ENCODE peak calls at places on chromosomes 7 and 10, in eight cellular contexts. S is BE2C, E is cardiac fibroblast, N is DND-41, Y is A549, V is bronchial epithelial cell, C is heart left ventricle, D is choroid plexus epithelial cell. T is an unnamed sample.
A peak's percentile ranks its signal among the peaks of the same experiment; 100 is the strongest.

GRCh38 chr7:75565129-75565528 is 73.0 kb downstream of the SPDYE5 start:
- DNase-seq in S (no peak), E (peak; percentile 92), D (peak; percentile 96), C (peak; percentile 71), N (no peak), Y (no peak), V (peak; percentile 89), T (no peak)

GRCh38 chr10:23461557-23461956 is 22.7 kb downstream of the OTUD1 start:
- DNase-seq in C (no peak), D (no peak), S (no peak), V (no peak), E (no peak), Y (no peak), N (no peak), T (no peak)

GRCh38 chr7:44631458-44632115 is 25.2 kb downstream of the OGDH start:
- DNase-seq in S (no peak), E (no peak), D (peak; percentile 73), Y (no peak), V (no peak), C (no peak), N (no peak), T (no peak)

GRCh38 chr7:150340024-150340749 is 1.2 kb downstream of the RARRES2 start:
- DNase-seq in N (no peak), S (no peak), E (peak; percentile 31), D (peak; percentile 37), V (no peak), C (no peak), Y (no peak), T (no peak)

GRCh38 chr7:26664735-26665420 is 199.5 kb downstream of the SKAP2 start:
- DNase-seq in C (no peak), E (peak; percentile 5), S (no peak), N (peak; percentile 78), V (peak; percentile 39), D (peak; percentile 32), Y (no peak), T (peak; percentile 37)

GRCh38 chr7:50497068-50497642 is 47.0 kb upstream of the FIGNL1 start:
- DNase-seq in D (peak; percentile 62), C (no peak), V (peak; percentile 35), S (peak; percentile 84), E (peak; percentile 66), N (no peak), Y (no peak), T (no peak)

GRCh38 chr7:130904792-130905191 is 170.8 kb upstream of the KLF14 start:
- DNase-seq in C (no peak), S (no peak), N (no peak), Y (no peak), V (no peak), E (no peak), D (no peak), T (no peak)

GRCh38 chr10:132613566-132614348 is 76.2 kb downstream of the INPP5A start:
- DNase-seq in S (no peak), Y (no peak), N (no peak), E (no peak), D (no peak), V (no peak), C (no peak), T (no peak)

GRCh38 chr10:1213707-1214675 is 157.8 kb downstream of the WDR37 start:
- DNase-seq in D (no peak), N (no peak), V (no peak), S (no peak), Y (no peak), C (no peak), E (no peak), T (no peak)

GRCh38 chr7:141701489-141702046 is 398 bp downstream of the DENND11 start:
- DNase-seq in C (peak; percentile 50), V (no peak), D (peak; percentile 16), N (peak; percentile 82), Y (peak; percentile 35), E (no peak), S (peak; percentile 64), T (peak; percentile 80)

GRCh38 chr7:54664235-54665228 is 94.5 kb downstream of the SEC61G start:
- DNase-seq in C (peak; percentile 11), Y (peak; percentile 67), D (peak; percentile 9), V (peak; percentile 58), S (peak; percentile 88), N (no peak), E (peak; percentile 39), T (peak; percentile 32)

GRCh38 chr10:11110499-11110898 is 92.8 kb downstream of the CELF2 start:
- DNase-seq in D (no peak), N (no peak), V (no peak), E (no peak), C (no peak), Y (no peak), S (no peak), T (no peak)

GRCh38 chr7:152870106-152870693 is 110.6 kb downstream of the ACTR3B start:
- DNase-seq in S (no peak), Y (no peak), E (no peak), C (no peak), D (no peak), V (no peak), N (no peak), T (no peak)

GRCh38 chr10:19432000-19432399 is 383.4 kb downstream of the MALRD1 start:
- DNase-seq in E (peak; percentile 62), S (no peak), V (peak; percentile 69), C (no peak), N (no peak), D (no peak), Y (no peak), T (no peak)

GRCh38 chr7:134690614-134691504 is 44.2 kb downstream of the BPGM start:
- DNase-seq in D (peak; percentile 50), E (peak; percentile 27), Y (no peak), V (no peak), C (no peak), S (no peak), N (no peak), T (no peak)

GRCh38 chr7:24395512-24395911 is 111.5 kb downstream of the NPY start:
- DNase-seq in V (no peak), E (no peak), S (no peak), D (peak; percentile 14), N (no peak), C (no peak), Y (no peak), T (no peak)

GRCh38 chr7:21128418-21128817 is 299.5 kb upstream of the SP4 start:
- DNase-seq in N (no peak), S (no peak), Y (no peak), V (peak; percentile 33), C (no peak), D (no peak), E (no peak), T (no peak)

GRCh38 chr10:50990568-50991495 is 83.5 kb upstream of the PRKG1 start:
- DNase-seq in S (no peak), E (peak; percentile 92), V (peak; percentile 71), N (no peak), C (peak; percentile 54), Y (peak; percentile 14), D (peak; percentile 94), T (no peak)

GRCh38 chr7:139041378-139042053 is 5.7 kb upstream of the ZC3HAV1L start:
- DNase-seq in V (no peak), C (no peak), E (no peak), S (no peak), Y (no peak), D (no peak), N (no peak), T (no peak)

GRCh38 chr7:80207501-80207900 is 72.9 kb downstream of the GNAI1 start:
- DNase-seq in S (no peak), C (no peak), E (peak; percentile 34), Y (no peak), N (no peak), D (no peak), V (no peak), T (no peak)

DNA sequence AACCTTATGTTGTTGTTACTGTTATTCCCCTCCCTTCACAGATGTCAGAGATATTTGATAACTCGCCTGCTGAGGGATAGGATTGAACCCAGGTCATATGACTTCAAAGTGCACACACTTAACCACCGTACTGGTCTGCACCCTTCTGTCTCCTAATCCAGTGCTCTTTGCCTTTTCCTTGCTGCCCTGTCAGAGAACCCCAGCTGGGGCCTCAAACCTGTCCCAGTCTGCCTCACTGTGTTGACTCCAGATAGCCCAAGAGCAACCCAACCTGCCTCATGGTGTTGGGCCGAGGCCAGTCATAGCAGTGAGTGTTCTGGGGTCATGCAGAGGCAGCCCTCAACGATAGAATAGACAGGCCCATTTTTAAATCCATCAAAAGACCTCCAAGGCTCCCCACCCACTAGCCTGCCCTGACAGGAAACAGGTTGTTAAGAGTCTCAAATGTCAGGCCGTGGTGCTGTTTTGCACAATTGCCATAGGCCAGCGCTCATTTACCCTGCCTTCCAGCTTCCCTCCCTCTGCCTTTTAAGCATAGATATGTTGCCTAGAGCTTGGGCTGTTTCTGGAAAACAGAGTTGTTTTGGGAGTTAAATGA is 37.0 kb upstream of the PDCD4 start:
- DNase-seq in S (no peak), V (peak; percentile 76), C (peak; percentile 58), Y (no peak), D (peak; percentile 77), N (peak; percentile 25), E (no peak), T (no peak)
- H3K4me3 ChIP-seq in S (no peak overlapping the region), V (no peak overlapping the region), C (no peak overlapping the region), Y (no peak overlapping the region), D (no peak overlapping the region), N (no peak overlapping the region), E (no peak overlapping the region), T (no peak overlapping the region)

GRCh38 chr7:73650524-73650923 is 17.1 kb upstream of the VPS37D start:
- DNase-seq in S (no peak), E (no peak), V (no peak), D (no peak), Y (no peak), C (no peak), N (no peak), T (no peak)
- TF ChIP-seq CTCF in S (no peak), E (no peak), V (no peak), D (no peak), Y (no peak), C (no peak), N (no peak), T (no peak)

DNA sequence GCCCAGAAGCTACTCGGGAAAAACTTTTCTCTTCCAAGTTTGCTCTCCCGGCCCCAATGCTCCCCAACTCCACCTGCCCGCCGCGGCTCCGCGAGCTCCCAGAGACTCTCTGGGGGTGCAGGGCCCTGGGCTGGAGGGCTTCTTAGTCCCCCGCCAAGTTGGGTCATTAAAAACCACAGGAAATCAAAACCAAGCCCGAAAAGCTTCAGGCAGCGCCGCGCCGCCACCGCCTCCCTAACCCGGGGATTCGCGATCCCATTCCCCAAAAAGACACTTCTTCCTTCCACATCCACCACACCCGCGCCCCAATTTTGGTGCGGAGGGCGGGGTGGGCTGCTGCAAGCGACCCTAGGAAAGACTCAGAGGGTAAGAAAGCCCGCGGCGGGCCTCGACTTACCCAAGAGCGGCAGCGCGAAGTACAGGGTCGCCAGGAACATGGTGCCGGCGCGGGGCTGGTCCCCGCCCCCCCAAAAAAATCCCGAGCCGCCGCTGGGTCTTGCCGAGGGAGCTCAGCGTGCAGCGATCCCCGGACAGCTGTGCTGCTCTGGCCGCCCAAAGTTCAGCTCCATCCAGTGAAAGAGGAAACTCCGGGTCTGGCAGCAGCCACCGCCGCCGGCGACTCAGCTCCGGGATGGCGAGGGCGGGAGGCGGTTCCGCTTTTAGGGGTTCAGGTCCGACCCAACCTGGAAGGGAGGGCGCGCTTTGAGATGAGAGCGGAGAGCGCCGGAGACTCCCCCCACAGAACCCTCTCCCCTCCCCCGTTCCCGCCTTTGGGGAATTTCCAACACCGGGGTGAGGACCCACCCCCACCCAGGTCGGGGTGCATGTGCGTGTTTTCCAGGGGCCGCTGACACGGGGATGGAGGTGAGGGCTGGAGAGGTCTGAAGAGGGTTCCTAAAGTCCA is 1.2 kb downstream of the GFRA1 start:
- DNase-seq in D (no peak), V (no peak), N (no peak), C (no peak), S (no peak), Y (peak; percentile 31), E (no peak), T (no peak)
- H3K4me3 ChIP-seq in D (peak overlapping the region; percentile 41), V (no peak overlapping the region), N (no peak overlapping the region), C (peak overlapping the region; percentile 53), S (no peak overlapping the region), Y (peak overlapping the region; percentile 68), E (peak overlapping the region; percentile 25), T (no peak overlapping the region)

GRCh38 chr10:44651834-44652233 is 259.3 kb upstream of the TMEM72 start:
- DNase-seq in E (peak; percentile 56), C (no peak), S (no peak), V (no peak), N (no peak), Y (no peak), D (no peak), T (no peak)
- TF ChIP-seq CTCF in E (no peak), C (no peak), S (no peak), V (no peak), N (no peak), Y (no peak), D (no peak), T (no peak)

T was measured in GM12865.